ENCODE peak calls at places on chromosomes 3 and 15, in four cellular contexts. One of them, this sample, is unnamed.
A peak's percentile ranks its signal among the peaks of the same experiment; 100 is the strongest.

GRCh38 chr3:138950006-138950644 is 3.1 kb downstream of the FOXL2NB start:
- DNase-seq in astrocyte of the cerebellum: no peak
- DNase-seq in K562: no peak
- DNase-seq in foreskin fibroblast: peak; percentile 66
- DNase-seq in this sample: no peak

GRCh38 chr3:16102905-16103364 is 71.5 kb upstream of the GALNT15 start:
- DNase-seq in astrocyte of the cerebellum: peak; percentile 72
- DNase-seq in K562: no peak
- DNase-seq in foreskin fibroblast: peak; percentile 79
- DNase-seq in this sample: no peak

GRCh38 chr15:96412919-96413231 is 82.4 kb downstream of the NR2F2 start:
- DNase-seq in astrocyte of the cerebellum: no peak
- DNase-seq in K562: no peak
- DNase-seq in foreskin fibroblast: no peak
- DNase-seq in this sample: no peak

GRCh38 chr3:57085211-57085610 is 24.7 kb downstream of the SPATA12 start:
- DNase-seq in astrocyte of the cerebellum: no peak
- DNase-seq in K562: no peak
- DNase-seq in foreskin fibroblast: no peak
- DNase-seq in this sample: no peak

GRCh38 chr15:59296181-59296617 is 76.5 kb downstream of the MYO1E start:
- DNase-seq in astrocyte of the cerebellum: peak; percentile 89
- DNase-seq in K562: no peak
- DNase-seq in foreskin fibroblast: peak; percentile 93
- DNase-seq in this sample: no peak

GRCh38 chr3:109874900-109875735 is 537.8 kb upstream of the DPPA4 start:
- DNase-seq in astrocyte of the cerebellum: no peak
- DNase-seq in K562: no peak
- DNase-seq in foreskin fibroblast: peak; percentile 4
- DNase-seq in this sample: no peak

GRCh38 chr3:10945683-10946287 is 46.8 kb upstream of the SLC6A1 start:
- DNase-seq in astrocyte of the cerebellum: no peak
- DNase-seq in K562: peak; percentile 84
- DNase-seq in foreskin fibroblast: peak; percentile 33
- DNase-seq in this sample: peak; percentile 77

GRCh38 chr15:80423215-80423614 is 19.0 kb downstream of the ARNT2 start:
- DNase-seq in astrocyte of the cerebellum: no peak
- DNase-seq in K562: no peak
- DNase-seq in foreskin fibroblast: peak; percentile 18
- DNase-seq in this sample: no peak

GRCh38 chr3:53671192-53672021 is 174.8 kb downstream of the CHDH start:
- DNase-seq in astrocyte of the cerebellum: no peak
- DNase-seq in K562: no peak
- DNase-seq in foreskin fibroblast: no peak
- DNase-seq in this sample: no peak

GRCh38 chr15:72227720-72228119 is 3.3 kb downstream of the PKM start:
- DNase-seq in astrocyte of the cerebellum: no peak
- DNase-seq in K562: no peak
- DNase-seq in foreskin fibroblast: no peak
- DNase-seq in this sample: no peak

GRCh38 chr3:21551019-21551418 is 200.0 kb downstream of the ZNF385D start:
- DNase-seq in astrocyte of the cerebellum: peak; percentile 9
- DNase-seq in K562: peak; percentile 14
- DNase-seq in foreskin fibroblast: peak; percentile 35
- DNase-seq in this sample: no peak

GRCh38 chr3:31092748-31093607 is 198.5 kb upstream of the GADL1 start:
- DNase-seq in astrocyte of the cerebellum: no peak
- DNase-seq in K562: no peak
- DNase-seq in foreskin fibroblast: peak; percentile 40
- DNase-seq in this sample: no peak

GRCh38 chr3:144390786-144391185 is 419.2 kb downstream of the DIPK2A start:
- DNase-seq in astrocyte of the cerebellum: no peak
- DNase-seq in K562: no peak
- DNase-seq in foreskin fibroblast: no peak
- DNase-seq in this sample: no peak

GRCh38 chr15:70375006-70375409 is 277.3 kb upstream of the TLE3 start:
- DNase-seq in astrocyte of the cerebellum: no peak
- DNase-seq in K562: no peak
- DNase-seq in foreskin fibroblast: peak; percentile 19
- DNase-seq in this sample: no peak

GRCh38 chr15:78956937-78957336 is 12.1 kb upstream of the CTSH start:
- DNase-seq in astrocyte of the cerebellum: no peak
- DNase-seq in K562: no peak
- DNase-seq in foreskin fibroblast: no peak
- DNase-seq in this sample: no peak

GRCh38 chr3:99836681-99837080 is 19.0 kb downstream of the CMSS1 start:
- DNase-seq in astrocyte of the cerebellum: no peak
- DNase-seq in K562: no peak
- DNase-seq in foreskin fibroblast: no peak
- DNase-seq in this sample: no peak

GRCh38 chr15:59555696-59556095 is 55.9 kb upstream of the GCNT3 start:
- DNase-seq in astrocyte of the cerebellum: no peak
- DNase-seq in K562: no peak
- DNase-seq in foreskin fibroblast: peak; percentile 52
- DNase-seq in this sample: no peak

GRCh38 chr15:75067123-75067854 is 43.9 kb downstream of the PPCDC start:
- DNase-seq in astrocyte of the cerebellum: no peak
- DNase-seq in K562: peak; percentile 28
- DNase-seq in foreskin fibroblast: peak; percentile 56
- DNase-seq in this sample: no peak

GRCh38 chr15:82739086-82739485 is 29.4 kb upstream of the AP3B2 start:
- DNase-seq in astrocyte of the cerebellum: no peak
- DNase-seq in K562: peak; percentile 13
- DNase-seq in foreskin fibroblast: peak; percentile 23
- DNase-seq in this sample: no peak

GRCh38 chr3:18758047-18758704 is 333.0 kb upstream of the SATB1 start:
- DNase-seq in astrocyte of the cerebellum: peak; percentile 3
- DNase-seq in K562: peak; percentile 14
- DNase-seq in foreskin fibroblast: no peak
- DNase-seq in this sample: peak; percentile 15

GRCh38 chr3:186985713-186986364 is 55.5 kb downstream of the ST6GAL1 start:
- DNase-seq in astrocyte of the cerebellum: no peak
- DNase-seq in K562: no peak
- DNase-seq in foreskin fibroblast: no peak
- DNase-seq in this sample: no peak

GRCh38 chr3:10459954-10460754 is 45.2 kb downstream of the ATP2B2 start:
- DNase-seq in astrocyte of the cerebellum: peak; percentile 90
- DNase-seq in K562: peak; percentile 81
- DNase-seq in foreskin fibroblast: peak; percentile 69
- DNase-seq in this sample: no peak

GRCh38 chr15:100721758-100722550 is 119.6 kb downstream of the ASB7 start:
- DNase-seq in astrocyte of the cerebellum: peak; percentile 99
- DNase-seq in K562: no peak
- DNase-seq in foreskin fibroblast: peak; percentile 96
- DNase-seq in this sample: no peak

GRCh38 chr3:34882764-34883163 is 756.6 kb upstream of the ARPP21 start:
- DNase-seq in astrocyte of the cerebellum: peak; percentile 3
- DNase-seq in K562: no peak
- DNase-seq in foreskin fibroblast: no peak
- DNase-seq in this sample: peak; percentile 28
- TF ChIP-seq CTCF in astrocyte of the cerebellum: peak; percentile 69
- TF ChIP-seq CTCF in K562: no peak
- TF ChIP-seq CTCF in foreskin fibroblast: no peak
- TF ChIP-seq CTCF in this sample: peak; percentile 38

DNA sequence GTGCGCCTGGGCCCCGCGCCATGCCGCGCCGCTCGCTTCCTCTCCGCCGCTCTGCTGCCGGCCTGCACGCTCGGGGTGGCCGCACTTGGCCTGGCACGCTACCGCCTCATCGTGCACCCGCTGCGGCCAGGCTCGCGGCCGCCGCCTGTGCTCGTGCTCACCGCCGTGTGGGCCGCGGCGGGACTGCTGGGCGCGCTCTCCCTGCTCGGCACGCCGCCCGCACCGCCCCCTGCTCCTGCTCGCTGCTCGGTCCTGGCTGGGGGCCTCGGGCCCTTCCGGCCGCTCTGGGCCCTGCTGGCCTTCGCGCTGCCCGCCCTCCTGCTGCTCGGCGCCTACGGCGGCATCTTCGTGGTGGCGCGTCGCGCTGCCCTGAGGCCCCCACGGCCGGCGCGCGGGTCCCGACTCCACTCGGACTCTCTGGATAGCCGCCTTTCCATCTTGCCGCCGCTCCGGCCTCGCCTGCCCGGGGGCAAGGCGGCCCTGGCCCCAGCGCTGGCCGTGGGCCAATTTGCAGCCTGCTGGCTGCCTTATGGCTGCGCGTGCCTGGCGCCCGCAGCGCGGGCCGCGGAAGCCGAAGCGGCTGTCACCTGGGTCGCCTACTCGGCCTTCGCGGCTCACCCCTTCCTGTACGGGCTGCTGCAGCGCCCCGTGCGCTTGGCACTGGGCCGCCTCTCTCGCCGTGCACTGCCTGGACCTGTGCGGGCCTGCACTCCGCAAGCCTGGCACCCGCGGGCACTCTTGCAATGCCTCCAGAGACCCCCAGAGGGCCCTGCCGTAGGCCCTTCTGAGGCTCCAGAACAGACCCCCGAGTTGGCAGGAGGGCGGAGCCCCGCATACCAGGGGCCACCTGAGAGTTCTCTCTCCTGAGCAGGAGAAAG is 951 bp downstream of the GPR62 start:
- DNase-seq in astrocyte of the cerebellum: no peak
- DNase-seq in K562: no peak
- DNase-seq in foreskin fibroblast: peak; percentile 78
- DNase-seq in this sample: no peak
- H3K4me3 ChIP-seq in astrocyte of the cerebellum: peak overlapping the region; percentile 26
- H3K4me3 ChIP-seq in K562: no peak overlapping the region
- H3K4me3 ChIP-seq in foreskin fibroblast: no peak overlapping the region
- H3K4me3 ChIP-seq in this sample: no peak overlapping the region

GRCh38 chr15:62912808-62913207 is 129.7 kb upstream of the TPM1 start:
- DNase-seq in astrocyte of the cerebellum: no peak
- DNase-seq in K562: no peak
- DNase-seq in foreskin fibroblast: no peak
- DNase-seq in this sample: peak; percentile 37
- TF ChIP-seq CTCF in astrocyte of the cerebellum: no peak
- TF ChIP-seq CTCF in K562: no peak
- TF ChIP-seq CTCF in foreskin fibroblast: no peak
- TF ChIP-seq CTCF in this sample: peak; percentile 27

GRCh38 chr3:132032959-132033358 is 1.9 kb downstream of the CPNE4 start:
- DNase-seq in astrocyte of the cerebellum: no peak
- DNase-seq in K562: no peak
- DNase-seq in foreskin fibroblast: no peak
- DNase-seq in this sample: no peak

GRCh38 chr3:132034097-132034485 is 723 bp downstream of the CPNE4 start:
- DNase-seq in astrocyte of the cerebellum: no peak
- DNase-seq in K562: no peak
- DNase-seq in foreskin fibroblast: no peak
- DNase-seq in this sample: peak; percentile 9

GRCh38 chr3:132033471-132033870 is 1.3 kb downstream of the CPNE4 start:
- DNase-seq in astrocyte of the cerebellum: no peak
- DNase-seq in K562: no peak
- DNase-seq in foreskin fibroblast: no peak
- DNase-seq in this sample: no peak

GRCh38 chr3:132038198-132038825 is 3.5 kb upstream of the CPNE4 start:
- DNase-seq in astrocyte of the cerebellum: no peak
- DNase-seq in K562: no peak
- DNase-seq in foreskin fibroblast: peak; percentile 56
- DNase-seq in this sample: no peak

DNA sequence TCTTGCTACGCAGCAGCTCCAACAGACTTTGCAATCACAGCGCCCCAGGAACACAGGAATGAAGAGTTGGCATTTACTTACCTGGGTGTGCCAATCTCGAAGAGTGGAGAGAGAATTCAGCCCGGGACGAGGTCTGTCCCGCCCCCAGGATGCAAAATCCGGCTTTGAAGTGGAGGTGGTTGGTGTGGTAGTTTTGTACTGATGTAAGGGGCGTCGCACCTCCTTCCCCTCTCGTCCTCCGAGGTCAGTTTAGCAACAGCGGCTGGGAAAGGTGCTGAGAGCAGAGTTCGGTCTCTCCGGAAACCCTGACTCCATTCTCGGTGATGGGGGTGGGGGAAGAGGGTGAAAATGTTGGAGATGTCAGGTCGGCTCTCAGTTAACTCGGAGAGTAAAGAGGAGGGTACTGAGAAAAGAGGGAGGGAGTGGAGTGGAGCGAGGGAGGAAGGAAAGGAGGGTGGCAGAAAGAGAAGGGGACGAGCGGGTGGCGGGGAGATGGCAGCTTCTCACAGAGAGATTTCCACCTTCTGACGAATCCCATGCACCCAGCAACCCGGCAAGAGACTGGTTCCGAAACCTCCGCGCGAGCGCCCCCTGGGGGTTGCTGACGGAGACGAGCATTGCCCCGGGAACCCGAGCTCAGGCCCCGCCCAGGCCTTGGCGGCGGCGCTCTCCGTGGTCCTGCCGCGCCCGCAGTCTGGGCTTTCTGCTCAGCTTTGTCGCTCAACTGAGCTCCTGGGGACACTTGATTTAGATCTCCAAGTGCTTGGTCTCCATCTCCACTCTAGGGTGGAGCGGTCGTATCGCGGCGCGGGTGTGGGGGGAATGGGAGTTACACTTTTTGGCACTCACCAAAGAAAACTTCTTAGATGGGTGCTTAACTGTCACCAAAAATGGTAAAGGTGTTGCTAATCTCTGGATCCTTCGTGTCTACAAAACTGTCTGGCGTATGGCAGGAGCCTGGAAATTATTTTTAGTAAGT is at the start of gene CPNE4:
- DNase-seq in astrocyte of the cerebellum: peak; percentile 38
- DNase-seq in K562: peak; percentile 82
- DNase-seq in foreskin fibroblast: peak; percentile 93
- DNase-seq in this sample: peak; percentile 91
- H3K4me3 ChIP-seq in astrocyte of the cerebellum: peak within 1 kb of the TSS; percentile 43
- H3K4me3 ChIP-seq in K562: no peak within 1 kb of the TSS
- H3K4me3 ChIP-seq in foreskin fibroblast: peak within 1 kb of the TSS; percentile 13
- H3K4me3 ChIP-seq in this sample: peak within 1 kb of the TSS; percentile 75

GRCh38 chr15:43777293-43777819 is 590 bp upstream of the ELL3 start:
- DNase-seq in astrocyte of the cerebellum: no peak
- DNase-seq in K562: peak; percentile 31
- DNase-seq in foreskin fibroblast: peak; percentile 88
- DNase-seq in this sample: no peak
- TF ChIP-seq CTCF in astrocyte of the cerebellum: peak; percentile 64
- TF ChIP-seq CTCF in K562: peak; percentile 61
- TF ChIP-seq CTCF in foreskin fibroblast: peak; percentile 40
- TF ChIP-seq CTCF in this sample: peak; percentile 15

DNA sequence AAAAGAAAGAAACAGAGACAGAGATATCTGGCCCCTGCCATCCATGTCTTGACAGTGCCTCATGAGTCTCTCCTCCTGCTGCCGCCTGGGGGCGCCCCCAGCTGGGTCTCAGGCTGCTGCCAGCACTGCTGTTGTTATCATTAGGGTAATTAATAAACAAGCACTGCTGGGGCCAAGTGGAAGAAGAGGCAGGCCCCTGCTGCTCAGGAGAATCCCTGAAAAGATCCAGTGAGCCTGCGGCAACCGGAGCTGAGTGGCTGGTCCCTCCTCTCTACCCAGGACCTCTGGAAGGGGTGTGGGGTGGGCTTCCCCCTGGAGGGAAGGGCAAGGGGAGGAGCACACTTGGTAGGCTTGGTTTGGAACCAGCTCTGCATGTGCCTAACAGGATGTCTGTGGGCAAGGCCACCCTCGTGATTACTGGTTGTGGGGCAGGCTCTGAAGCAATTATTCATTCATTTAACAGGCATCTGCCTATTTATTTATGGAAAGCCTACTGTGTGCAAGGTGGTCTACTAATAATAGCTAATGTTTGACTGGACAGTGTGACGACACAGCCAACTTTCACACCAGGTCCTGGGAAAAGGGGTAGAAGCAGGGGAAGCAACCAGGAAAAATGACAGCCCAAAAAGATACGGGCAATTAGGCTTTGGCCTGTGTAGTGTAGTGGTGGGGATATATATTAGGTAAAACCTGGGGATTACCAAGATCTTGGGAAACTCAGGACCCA is 1.2 kb upstream of the TYRO3 start:
- DNase-seq in astrocyte of the cerebellum: no peak
- DNase-seq in K562: peak; percentile 82
- DNase-seq in foreskin fibroblast: peak; percentile 87
- DNase-seq in this sample: peak; percentile 77
- H3K4me3 ChIP-seq in astrocyte of the cerebellum: peak overlapping the region; percentile 57
- H3K4me3 ChIP-seq in K562: peak overlapping the region; percentile 81
- H3K4me3 ChIP-seq in foreskin fibroblast: peak overlapping the region; percentile 65
- H3K4me3 ChIP-seq in this sample: peak overlapping the region; percentile 43

GRCh38 chr3:96294143-96294542 is 520.3 kb upstream of the EPHA6 start:
- DNase-seq in astrocyte of the cerebellum: no peak
- DNase-seq in K562: no peak
- DNase-seq in foreskin fibroblast: no peak
- DNase-seq in this sample: no peak
- TF ChIP-seq CTCF in astrocyte of the cerebellum: no peak
- TF ChIP-seq CTCF in K562: no peak
- TF ChIP-seq CTCF in foreskin fibroblast: no peak
- TF ChIP-seq CTCF in this sample: peak; percentile 37

This sample was measured in WERI-Rb-1.